ENCODE peak calls at places on chromosomes 3 and 15, in four cellular contexts. W, H, E and I are unnamed samples.

GRCh38 chr3:31379598-31379997 is 153.1 kb upstream of the STT3B start:
- DNase-seq in W (no peak), H (no peak), E (no peak), I (no peak)

GRCh38 chr3:12420393-12420792 is 63.9 kb upstream of the TSEN2 start:
- DNase-seq in W (no peak), H (no peak), E (no peak), I (no peak)

GRCh38 chr3:45317710-45318109 is 70.7 kb upstream of the LARS2 start:
- DNase-seq in W (no peak), H (no peak), E (no peak), I (no peak)

GRCh38 chr3:148879256-148879655 is 14.2 kb downstream of the CPA3 start:
- DNase-seq in W (no peak), H (no peak), E (no peak), I (no peak)

GRCh38 chr3:127217594-127218456 is 24.9 kb downstream of the PRR23E start:
- DNase-seq in W (no peak), H (no peak), E (no peak), I (no peak)

GRCh38 chr3:155404486-155404885 is 111.0 kb upstream of the STRIT1 start:
- DNase-seq in W (no peak), H (no peak), E (no peak), I (no peak)

GRCh38 chr3:156126467-156126866 is 6.1 kb downstream of the KCNAB1 start:
- DNase-seq in W (no peak), H (no peak), E (no peak), I (no peak)

GRCh38 chr3:12875857-12876451 is 34.6 kb upstream of the RPL32 start:
- DNase-seq in W (no peak), H (peak; percentile 93), E (no peak), I (peak; percentile 93)

GRCh38 chr15:57769266-57769665 is 62.8 kb downstream of the POLR2M start:
- DNase-seq in W (no peak), H (no peak), E (no peak), I (no peak)

GRCh38 chr15:95286911-95287769 is 1043.4 kb upstream of the NR2F2 start:
- DNase-seq in W (no peak), H (no peak), E (peak; percentile 28), I (no peak)

GRCh38 chr15:28896944-28897343 is 11.2 kb downstream of the APBA2 start:
- DNase-seq in W (peak; percentile 10), H (no peak), E (no peak), I (no peak)

GRCh38 chr15:39625856-39626255 is 45.0 kb downstream of the THBS1 start:
- DNase-seq in W (no peak), H (no peak), E (no peak), I (no peak)

GRCh38 chr15:68447209-68447608 is 15.2 kb upstream of the ITGA11 start:
- DNase-seq in W (no peak), H (no peak), E (no peak), I (no peak)

GRCh38 chr3:119529883-119530282 is 29.5 kb downstream of the CD80 start:
- DNase-seq in W (no peak), H (no peak), E (no peak), I (no peak)

GRCh38 chr3:135100349-135100741 is 305.3 kb downstream of the EPHB1 start:
- DNase-seq in W (no peak), H (no peak), E (no peak), I (no peak)

GRCh38 chr3:58163234-58163633 is 47.5 kb downstream of the DNASE1L3 start:
- DNase-seq in W (no peak), H (no peak), E (no peak), I (no peak)

GRCh38 chr3:182364723-182365650 is 428.3 kb upstream of the ATP11B start:
- DNase-seq in W (no peak), H (peak; percentile 54), E (no peak), I (peak; percentile 46)

GRCh38 chr3:181694805-181695660 is 16.7 kb upstream of the SOX2 start:
- DNase-seq in W (no peak), H (no peak), E (no peak), I (no peak)

GRCh38 chr3:64053581-64053980 is 30.3 kb upstream of the PSMD6 start:
- DNase-seq in W (no peak), H (no peak), E (no peak), I (peak; percentile 73)

GRCh38 chr15:45454825-45455224 is 67.7 kb downstream of the SLC30A4 start:
- DNase-seq in W (no peak), H (no peak), E (peak; percentile 45), I (no peak)

GRCh38 chr3:43792904-43793303 is 102.2 kb downstream of the ABHD5 start:
- DNase-seq in W (no peak), H (no peak), E (no peak), I (no peak)

GRCh38 chr15:85976986-85977385 is 102.7 kb upstream of the AGBL1 start:
- DNase-seq in W (no peak), H (no peak), E (no peak), I (no peak)

GRCh38 chr3:150480802-150481201 is 65.5 kb downstream of the SERP1 start:
- DNase-seq in W (no peak), H (no peak), E (no peak), I (no peak)

GRCh38 chr3:51373658-51374421 is 11.3 kb upstream of the MANF start:
- DNase-seq in W (no peak), H (no peak), E (no peak), I (no peak)

GRCh38 chr3:195226900-195227447 is 44.0 kb downstream of the XXYLT1 start:
- DNase-seq in W (peak; percentile 22), H (no peak), E (no peak), I (no peak)

GRCh38 chr3:177934001-177934891 is 602.0 kb upstream of the KCNMB2 start:
- DNase-seq in W (peak; percentile 14), H (no peak), E (no peak), I (no peak)

GRCh38 chr3:138941259-138941885 is 5.6 kb downstream of the FOXL2 start:
- DNase-seq in W (peak; percentile 44), H (peak; percentile 56), E (no peak), I (peak; percentile 74)

GRCh38 chr15:60385620-60386552 is 11.9 kb downstream of the ANXA2 start:
- DNase-seq in W (no peak), H (no peak), E (no peak), I (no peak)

GRCh38 chr15:78047631-78048409 is 29.7 kb downstream of the TBC1D2B start:
- DNase-seq in W (no peak), H (no peak), E (no peak), I (no peak)

GRCh38 chr15:84955089-84955848 is 26.4 kb upstream of the PDE8A start:
- DNase-seq in W (peak; percentile 71), H (peak; percentile 65), E (no peak), I (peak; percentile 81)

GRCh38 chr15:32656091-32656860 is 14.8 kb downstream of the SCG5 start:
- DNase-seq in W (no peak), H (no peak), E (no peak), I (no peak)

GRCh38 chr15:32657941-32658340 is 16.4 kb downstream of the SCG5 start:
- DNase-seq in W (no peak), H (peak; percentile 20), E (no peak), I (no peak)

GRCh38 chr15:32663671-32664070 is 22.2 kb downstream of the SCG5 start:
- DNase-seq in W (no peak), H (no peak), E (no peak), I (no peak)

GRCh38 chr15:32657198-32657886 is 15.8 kb downstream of the SCG5 start:
- DNase-seq in W (no peak), H (no peak), E (no peak), I (no peak)

DNA sequence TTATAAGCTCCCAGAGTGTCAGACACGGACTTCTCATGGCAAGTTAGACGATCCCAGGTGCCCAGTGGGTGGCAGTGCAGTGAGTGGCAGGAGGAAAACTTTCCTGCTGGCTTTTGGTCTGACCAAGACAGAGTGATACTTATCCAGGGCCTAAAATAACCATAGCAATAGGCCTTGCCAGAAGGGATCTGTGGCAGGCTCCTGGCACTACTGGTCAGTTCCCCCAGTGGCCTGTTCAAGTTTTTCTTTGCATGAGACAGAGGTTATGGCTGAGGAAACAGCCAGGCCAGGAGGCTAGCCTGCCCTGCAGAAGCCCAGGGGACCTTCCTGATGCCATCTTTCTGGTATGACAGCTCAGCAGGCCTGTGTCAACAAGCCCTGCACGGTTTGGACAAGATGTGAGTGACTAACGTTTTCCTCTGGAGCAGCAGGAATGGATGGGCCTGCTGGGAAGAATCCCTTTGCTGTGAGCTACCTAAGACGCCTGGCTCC is 17.9 kb downstream of the SCG5 start:
- DNase-seq in W (peak; percentile 27), H (no peak), E (no peak), I (peak; percentile 31)
- TF ChIP-seq MXI1 in W (no peak), H (no peak), E (no peak), I (no peak)

GRCh38 chr3:179653106-179653776 is 401 bp downstream of the USP13 start:
- DNase-seq in W (peak; percentile 45), H (peak; percentile 31), E (no peak), I (peak; percentile 82)
- TF ChIP-seq REST in W (no peak), H (no peak), E (no peak), I (no peak)

GRCh38 chr15:89105147-89105546 is 16.9 kb downstream of the ABHD2 start:
- DNase-seq in W (peak; percentile 45), H (no peak), E (no peak), I (no peak)

GRCh38 chr15:89101302-89102191 is 13.3 kb downstream of the ABHD2 start:
- DNase-seq in W (peak; percentile 45), H (no peak), E (no peak), I (no peak)

GRCh38 chr15:89106200-89106599 is 17.9 kb downstream of the ABHD2 start:
- DNase-seq in W (no peak), H (no peak), E (no peak), I (no peak)

GRCh38 chr15:89104172-89104564 is 15.9 kb downstream of the ABHD2 start:
- DNase-seq in W (no peak), H (no peak), E (no peak), I (no peak)

GRCh38 chr15:89103481-89104171 is 15.4 kb downstream of the ABHD2 start:
- DNase-seq in W (no peak), H (no peak), E (no peak), I (no peak)
- H3K4me1 ChIP-seq in W (peaks cover 57% of the 10 kb centered on the region), H (no peaks in the 10 kb centered on the region), E (peaks cover 9% of the 10 kb centered on the region), I (peaks cover 51% of the 10 kb centered on the region)

GRCh38 chr3:9184464-9184835 is 65.0 kb downstream of the SRGAP3 start:
- DNase-seq in W (no peak), H (no peak), E (no peak), I (no peak)

GRCh38 chr3:9185701-9186100 is 63.7 kb downstream of the SRGAP3 start:
- DNase-seq in W (no peak), H (no peak), E (no peak), I (no peak)

GRCh38 chr3:9185046-9185445 is 64.4 kb downstream of the SRGAP3 start:
- DNase-seq in W (no peak), H (no peak), E (no peak), I (no peak)

GRCh38 chr3:9183011-9183410 is 66.4 kb downstream of the SRGAP3 start:
- DNase-seq in W (no peak), H (no peak), E (no peak), I (no peak)

DNA sequence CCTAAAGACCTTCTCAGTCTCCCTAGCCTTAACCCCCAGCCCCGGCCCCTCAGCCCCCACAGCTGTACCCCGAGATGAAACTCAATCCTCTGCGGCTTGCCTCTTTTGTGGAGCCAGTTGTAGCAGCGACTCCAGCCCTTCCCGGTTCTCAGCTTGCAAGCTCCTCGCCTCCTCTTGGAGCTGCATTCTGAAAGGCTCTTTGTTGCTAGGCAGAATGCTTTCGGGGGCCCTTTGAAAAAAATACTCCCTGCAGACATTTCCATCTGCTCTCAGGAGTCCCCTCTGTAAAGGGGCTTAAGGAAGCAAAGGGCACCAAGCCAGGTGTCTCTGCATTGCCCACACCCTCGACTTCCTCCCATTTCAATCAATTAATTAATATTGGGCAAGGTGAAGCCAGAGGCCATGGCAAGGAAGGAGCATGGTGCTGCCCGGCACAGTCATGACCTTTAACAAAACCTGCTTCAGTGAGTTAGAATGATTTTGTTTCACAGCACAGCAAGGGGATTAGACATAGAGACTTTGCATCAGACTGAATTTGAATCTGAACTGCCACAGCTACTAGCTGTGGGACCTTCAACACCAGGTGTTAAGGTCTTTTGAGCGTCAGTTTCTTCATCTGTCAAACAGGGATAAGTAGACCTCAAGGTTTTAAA is 65.5 kb downstream of the SRGAP3 start:
- DNase-seq in W (no peak), H (no peak), E (no peak), I (no peak)
- TF ChIP-seq MXI1 in W (no peak), H (no peak), E (no peak), I (no peak)